ENCODE peak calls at places on chromosomes 11 and 22, in ten cellular contexts. One of them, this sample, is unnamed. For H3K4me1, the result is how much of the 10 kb centered on the place peaks cover.

GRCh38 chr22:22080270-22080669 is 97.7 kb upstream of the TOP3B start:
- DNase-seq in K562: no peak
- DNase-seq in tibial artery: no peak
- DNase-seq in body of pancreas: no peak
- DNase-seq in CD8-positive, alpha-beta memory T cell: no peak
- DNase-seq in fibroblast of lung: no peak
- DNase-seq in kidney: no peak
- DNase-seq in CD8-positive, alpha-beta T cell: no peak
- DNase-seq in SJSA1: no peak
- DNase-seq in neuronal stem cell: no peak
- DNase-seq in this sample: no peak

GRCh38 chr22:46377566-46378498 is 42.3 kb downstream of the TRMU start:
- DNase-seq in K562: peak
- DNase-seq in tibial artery: no peak
- DNase-seq in body of pancreas: peak
- DNase-seq in CD8-positive, alpha-beta memory T cell: no peak
- DNase-seq in fibroblast of lung: no peak
- DNase-seq in kidney: peak
- DNase-seq in CD8-positive, alpha-beta T cell: no peak
- DNase-seq in SJSA1: peak
- DNase-seq in neuronal stem cell: peak
- DNase-seq in this sample: no peak

GRCh38 chr11:75476716-75477613 is 44.0 kb upstream of the KLHL35 start:
- DNase-seq in K562: peak
- DNase-seq in tibial artery: no peak
- DNase-seq in body of pancreas: peak
- DNase-seq in CD8-positive, alpha-beta memory T cell: no peak
- DNase-seq in fibroblast of lung: no peak
- DNase-seq in kidney: peak
- DNase-seq in CD8-positive, alpha-beta T cell: no peak
- DNase-seq in SJSA1: no peak
- DNase-seq in neuronal stem cell: no peak
- DNase-seq in this sample: no peak

GRCh38 chr11:64007160-64007628 is 21.0 kb downstream of the OTUB1 start:
- DNase-seq in K562: peak
- DNase-seq in tibial artery: no peak
- DNase-seq in body of pancreas: no peak
- DNase-seq in CD8-positive, alpha-beta memory T cell: no peak
- DNase-seq in fibroblast of lung: peak
- DNase-seq in kidney: peak
- DNase-seq in CD8-positive, alpha-beta T cell: no peak
- DNase-seq in SJSA1: peak
- DNase-seq in neuronal stem cell: no peak
- DNase-seq in this sample: peak

GRCh38 chr11:113974741-113975470 is at the start of gene HTR3A:
- DNase-seq in K562: peak
- DNase-seq in tibial artery: no peak
- DNase-seq in body of pancreas: peak
- DNase-seq in CD8-positive, alpha-beta memory T cell: no peak
- DNase-seq in fibroblast of lung: peak
- DNase-seq in kidney: peak
- DNase-seq in CD8-positive, alpha-beta T cell: no peak
- DNase-seq in SJSA1: no peak
- DNase-seq in neuronal stem cell: peak
- DNase-seq in this sample: no peak

GRCh38 chr22:37037669-37038068 is 13.9 kb upstream of the KCTD17 start:
- DNase-seq in K562: no peak
- DNase-seq in tibial artery: no peak
- DNase-seq in body of pancreas: no peak
- DNase-seq in CD8-positive, alpha-beta memory T cell: no peak
- DNase-seq in fibroblast of lung: no peak
- DNase-seq in kidney: no peak
- DNase-seq in CD8-positive, alpha-beta T cell: no peak
- DNase-seq in SJSA1: no peak
- DNase-seq in neuronal stem cell: no peak
- DNase-seq in this sample: no peak

GRCh38 chr11:69339916-69340565 is 46.1 kb downstream of the MYEOV start:
- DNase-seq in K562: no peak
- DNase-seq in tibial artery: peak
- DNase-seq in body of pancreas: no peak
- DNase-seq in CD8-positive, alpha-beta memory T cell: no peak
- DNase-seq in fibroblast of lung: no peak
- DNase-seq in kidney: no peak
- DNase-seq in CD8-positive, alpha-beta T cell: peak
- DNase-seq in SJSA1: no peak
- DNase-seq in neuronal stem cell: no peak
- DNase-seq in this sample: no peak

GRCh38 chr22:33568934-33569496 is 351.3 kb downstream of the LARGE1 start:
- DNase-seq in K562: no peak
- DNase-seq in tibial artery: no peak
- DNase-seq in body of pancreas: no peak
- DNase-seq in CD8-positive, alpha-beta memory T cell: no peak
- DNase-seq in fibroblast of lung: no peak
- DNase-seq in kidney: no peak
- DNase-seq in CD8-positive, alpha-beta T cell: no peak
- DNase-seq in SJSA1: no peak
- DNase-seq in neuronal stem cell: no peak
- DNase-seq in this sample: no peak

GRCh38 chr22:39253427-39254070 is 8.8 kb upstream of the PDGFB start:
- DNase-seq in K562: peak
- DNase-seq in tibial artery: peak
- DNase-seq in body of pancreas: peak
- DNase-seq in CD8-positive, alpha-beta memory T cell: no peak
- DNase-seq in fibroblast of lung: peak
- DNase-seq in kidney: peak
- DNase-seq in CD8-positive, alpha-beta T cell: peak
- DNase-seq in SJSA1: peak
- DNase-seq in neuronal stem cell: no peak
- DNase-seq in this sample: peak

GRCh38 chr11:68855205-68855978 is 13.7 kb upstream of the CPT1A start:
- DNase-seq in K562: no peak
- DNase-seq in tibial artery: peak
- DNase-seq in body of pancreas: peak
- DNase-seq in CD8-positive, alpha-beta memory T cell: no peak
- DNase-seq in fibroblast of lung: no peak
- DNase-seq in kidney: peak
- DNase-seq in CD8-positive, alpha-beta T cell: peak
- DNase-seq in SJSA1: peak
- DNase-seq in neuronal stem cell: no peak
- DNase-seq in this sample: no peak

GRCh38 chr11:59754494-59754858 is 700 bp upstream of the STX3 start:
- DNase-seq in K562: peak
- DNase-seq in tibial artery: no peak
- DNase-seq in body of pancreas: peak
- DNase-seq in CD8-positive, alpha-beta memory T cell: no peak
- DNase-seq in fibroblast of lung: no peak
- DNase-seq in kidney: no peak
- DNase-seq in CD8-positive, alpha-beta T cell: peak
- DNase-seq in SJSA1: no peak
- DNase-seq in neuronal stem cell: no peak
- DNase-seq in this sample: no peak

GRCh38 chr11:10498426-10499250 is 42.3 kb downstream of the RNF141 start:
- DNase-seq in K562: no peak
- DNase-seq in tibial artery: peak
- DNase-seq in body of pancreas: no peak
- DNase-seq in CD8-positive, alpha-beta memory T cell: no peak
- DNase-seq in fibroblast of lung: no peak
- DNase-seq in kidney: no peak
- DNase-seq in CD8-positive, alpha-beta T cell: no peak
- DNase-seq in SJSA1: no peak
- DNase-seq in neuronal stem cell: no peak
- DNase-seq in this sample: no peak

DNA sequence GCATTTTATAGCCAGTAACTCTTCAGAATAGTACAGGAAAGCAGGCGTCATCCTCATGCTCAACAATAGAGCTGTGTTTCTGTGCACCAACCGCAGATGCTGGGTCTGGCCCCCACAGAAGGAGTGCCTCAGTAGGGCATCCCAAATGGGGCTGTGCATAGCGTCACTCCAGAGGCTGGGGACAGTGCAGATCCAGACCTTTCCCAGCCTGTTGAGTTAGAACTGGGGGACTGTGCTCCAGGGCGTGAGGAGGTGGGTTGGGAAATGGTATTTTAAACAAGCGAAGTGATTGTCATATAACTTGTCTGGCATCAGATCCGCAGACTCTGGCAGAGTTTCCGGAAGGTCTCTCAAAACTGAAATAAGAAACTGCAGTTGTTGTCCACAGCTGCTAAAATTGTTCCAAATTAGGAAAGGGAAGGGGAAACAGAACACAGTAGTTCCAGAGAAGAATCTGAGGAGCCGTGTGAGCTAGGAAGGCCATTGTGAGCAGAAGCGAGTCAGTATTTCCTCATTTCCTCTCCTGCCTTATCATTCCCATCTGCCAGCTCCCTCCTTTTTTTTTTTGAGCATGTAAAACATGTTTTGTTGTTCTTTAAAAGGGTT is 52.2 kb downstream of the JAM3 start:
- DNase-seq in K562: no peak
- DNase-seq in tibial artery: peak
- DNase-seq in body of pancreas: no peak
- DNase-seq in CD8-positive, alpha-beta memory T cell: no peak
- DNase-seq in fibroblast of lung: peak
- DNase-seq in kidney: peak
- DNase-seq in CD8-positive, alpha-beta T cell: no peak
- DNase-seq in SJSA1: no peak
- DNase-seq in neuronal stem cell: no peak
- DNase-seq in this sample: no peak
- H3K4me1 ChIP-seq in K562: under half
- H3K4me1 ChIP-seq in tibial artery: under half
- H3K4me1 ChIP-seq in body of pancreas: under half
- H3K4me1 ChIP-seq in CD8-positive, alpha-beta memory T cell: under half
- H3K4me1 ChIP-seq in fibroblast of lung: under half
- H3K4me1 ChIP-seq in kidney: under half
- H3K4me1 ChIP-seq in CD8-positive, alpha-beta T cell: under half
- H3K4me1 ChIP-seq in SJSA1: under half
- H3K4me1 ChIP-seq in neuronal stem cell: under half
- H3K4me1 ChIP-seq in this sample: under half

DNA sequence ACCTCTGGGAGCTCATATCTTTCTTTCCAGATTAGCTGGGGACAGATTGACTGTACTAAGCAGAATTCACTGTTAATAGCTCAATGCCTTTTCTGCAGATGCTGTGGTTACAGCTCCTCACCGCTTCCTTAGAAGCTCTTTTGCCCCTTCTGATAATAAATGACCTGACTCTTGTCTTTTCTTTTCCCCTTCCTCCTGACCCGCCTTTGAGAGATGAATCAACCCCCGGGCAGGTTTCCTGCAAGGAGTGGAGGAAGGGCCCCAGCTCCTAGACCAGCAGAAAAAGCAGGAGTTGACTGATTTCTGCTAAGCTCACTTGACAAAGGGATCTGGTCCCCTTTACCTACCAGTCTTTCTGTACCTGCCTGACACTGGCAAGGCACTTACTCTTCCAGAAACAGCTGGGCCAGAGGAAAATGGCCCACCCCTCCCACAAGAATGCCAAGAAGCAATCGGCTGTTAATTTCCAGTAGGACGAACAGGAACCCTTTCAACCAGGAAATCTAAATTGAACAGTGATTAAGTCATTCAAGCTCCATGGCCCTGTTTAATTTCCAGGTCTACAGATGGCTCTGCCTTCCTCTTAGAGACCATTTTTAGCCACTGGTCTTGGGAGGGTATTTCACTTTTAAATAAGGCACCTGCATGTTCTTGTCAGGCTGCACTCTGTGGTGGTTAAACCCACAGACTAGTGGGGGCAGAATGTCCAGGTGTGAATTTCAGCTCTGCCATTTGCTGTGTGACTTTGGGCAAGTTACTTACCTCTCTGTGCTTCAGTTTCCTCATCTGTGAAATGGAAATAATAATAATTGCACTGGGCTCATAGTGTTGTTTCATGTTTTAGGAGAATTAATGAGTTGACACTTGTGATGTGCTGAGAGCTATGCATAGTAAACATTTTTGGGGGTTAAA is 67.5 kb downstream of the PRR5L start:
- DNase-seq in K562: no peak
- DNase-seq in tibial artery: no peak
- DNase-seq in body of pancreas: no peak
- DNase-seq in CD8-positive, alpha-beta memory T cell: no peak
- DNase-seq in fibroblast of lung: no peak
- DNase-seq in kidney: no peak
- DNase-seq in CD8-positive, alpha-beta T cell: no peak
- DNase-seq in SJSA1: no peak
- DNase-seq in neuronal stem cell: no peak
- DNase-seq in this sample: no peak
- H3K27ac ChIP-seq in K562: no peak
- H3K27ac ChIP-seq in tibial artery: no peak
- H3K27ac ChIP-seq in body of pancreas: no peak
- H3K27ac ChIP-seq in CD8-positive, alpha-beta memory T cell: no peak
- H3K27ac ChIP-seq in fibroblast of lung: no peak
- H3K27ac ChIP-seq in kidney: no peak
- H3K27ac ChIP-seq in CD8-positive, alpha-beta T cell: no peak
- H3K27ac ChIP-seq in SJSA1: peak
- H3K27ac ChIP-seq in neuronal stem cell: no peak
- H3K27ac ChIP-seq in this sample: no peak

DNA sequence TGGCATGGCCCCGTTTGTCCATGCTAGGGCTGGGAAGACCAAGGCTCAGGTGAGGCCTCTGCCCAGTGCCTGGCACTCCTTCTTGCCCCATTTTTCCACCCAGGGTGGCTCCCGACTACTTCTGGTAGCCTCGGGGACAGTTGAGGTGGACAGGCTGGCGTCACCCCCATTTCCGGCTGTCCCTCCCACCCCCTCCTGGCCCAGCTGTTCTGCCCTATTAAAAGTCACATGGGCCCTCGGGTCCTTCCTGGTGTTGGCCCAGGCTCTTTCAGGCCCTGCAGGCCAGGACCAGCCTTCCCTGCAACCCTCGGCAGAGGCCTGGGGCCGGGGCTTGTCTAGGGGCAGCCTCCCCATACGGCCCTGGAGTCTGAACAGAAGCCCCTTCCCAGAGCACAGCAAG is 9.5 kb downstream of the CD81 start:
- DNase-seq in K562: no peak
- DNase-seq in tibial artery: no peak
- DNase-seq in body of pancreas: no peak
- DNase-seq in CD8-positive, alpha-beta memory T cell: no peak
- DNase-seq in fibroblast of lung: no peak
- DNase-seq in kidney: peak
- DNase-seq in CD8-positive, alpha-beta T cell: no peak
- DNase-seq in SJSA1: no peak
- DNase-seq in neuronal stem cell: no peak
- DNase-seq in this sample: no peak
- H3K4me3 ChIP-seq in K562: no peak
- H3K4me3 ChIP-seq in tibial artery: no peak
- H3K4me3 ChIP-seq in body of pancreas: no peak
- H3K4me3 ChIP-seq in CD8-positive, alpha-beta memory T cell: no peak
- H3K4me3 ChIP-seq in fibroblast of lung: no peak
- H3K4me3 ChIP-seq in kidney: no peak
- H3K4me3 ChIP-seq in CD8-positive, alpha-beta T cell: no peak
- H3K4me3 ChIP-seq in SJSA1: no peak
- H3K4me3 ChIP-seq in neuronal stem cell: no peak
- H3K4me3 ChIP-seq in this sample: no peak

DNA sequence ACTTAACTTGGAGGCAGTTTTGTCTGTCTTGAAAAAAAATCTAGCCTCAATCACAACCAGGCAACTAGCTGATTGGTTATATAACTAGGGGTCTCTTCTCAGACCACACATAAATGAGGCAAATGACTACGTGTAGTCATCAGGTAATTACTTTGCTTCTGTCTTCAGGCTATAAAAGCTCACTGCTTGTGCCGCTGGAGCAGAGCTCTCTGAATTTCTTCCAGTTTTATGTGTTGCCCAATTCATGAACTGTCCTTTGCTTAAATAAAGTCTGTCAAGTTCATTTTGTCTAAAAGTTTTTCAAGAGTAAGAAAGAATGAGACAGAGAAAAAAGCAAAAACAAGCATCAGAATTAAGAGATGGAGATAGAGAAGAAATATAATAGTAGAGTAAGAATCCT is 93.4 kb downstream of the MUC15 start:
- DNase-seq in K562: no peak
- DNase-seq in tibial artery: no peak
- DNase-seq in body of pancreas: no peak
- DNase-seq in CD8-positive, alpha-beta memory T cell: no peak
- DNase-seq in fibroblast of lung: no peak
- DNase-seq in kidney: no peak
- DNase-seq in CD8-positive, alpha-beta T cell: no peak
- DNase-seq in SJSA1: no peak
- DNase-seq in neuronal stem cell: no peak
- DNase-seq in this sample: no peak
- H3K4me1 ChIP-seq in K562: under half
- H3K4me1 ChIP-seq in tibial artery: under half
- H3K4me1 ChIP-seq in body of pancreas: under half
- H3K4me1 ChIP-seq in CD8-positive, alpha-beta memory T cell: under half
- H3K4me1 ChIP-seq in fibroblast of lung: under half
- H3K4me1 ChIP-seq in kidney: under half
- H3K4me1 ChIP-seq in CD8-positive, alpha-beta T cell: under half
- H3K4me1 ChIP-seq in SJSA1: under half
- H3K4me1 ChIP-seq in neuronal stem cell: under half
- H3K4me1 ChIP-seq in this sample: under half

This sample was measured in ascending aorta.